ENCODE peak calls at places on chromosomes 7 and 10, in nine cellular contexts. One of them, this sample, is unnamed.

GRCh38 chr7:69185170-69185569 is 413.1 kb upstream of the AUTS2 start:
- DNase-seq in NCI-H774: no peak
- DNase-seq in amygdala: no peak
- DNase-seq in A549: no peak
- DNase-seq in GDM1: no peak
- DNase-seq in GM19239: no peak
- DNase-seq in stimulated activated CD4-positive, alpha-beta T cell treated with anti-CD3 and anti-CD28 coated beads, Interleukin-1b, Interleukin-23, amount 100 ng/mL, for 4 hours: no peak
- DNase-seq in SK-N-SH: no peak
- DNase-seq in GM10248: no peak
- DNase-seq in this sample: no peak

GRCh38 chr10:78953124-78954008 is 115.4 kb upstream of the ZMIZ1 start:
- DNase-seq in NCI-H774: no peak
- DNase-seq in amygdala: no peak
- DNase-seq in A549: no peak
- DNase-seq in GDM1: peak
- DNase-seq in GM19239: peak
- DNase-seq in stimulated activated CD4-positive, alpha-beta T cell treated with anti-CD3 and anti-CD28 coated beads, Interleukin-1b, Interleukin-23, amount 100 ng/mL, for 4 hours: no peak
- DNase-seq in SK-N-SH: no peak
- DNase-seq in GM10248: peak
- DNase-seq in this sample: no peak

GRCh38 chr10:114239117-114239993 is at the start of gene VWA2:
- DNase-seq in NCI-H774: peak
- DNase-seq in amygdala: no peak
- DNase-seq in A549: peak
- DNase-seq in GDM1: no peak
- DNase-seq in GM19239: no peak
- DNase-seq in stimulated activated CD4-positive, alpha-beta T cell treated with anti-CD3 and anti-CD28 coated beads, Interleukin-1b, Interleukin-23, amount 100 ng/mL, for 4 hours: peak
- DNase-seq in SK-N-SH: no peak
- DNase-seq in GM10248: peak
- DNase-seq in this sample: peak

GRCh38 chr7:9711259-9711658 is 1262.4 kb upstream of the PHF14 start:
- DNase-seq in NCI-H774: no peak
- DNase-seq in amygdala: no peak
- DNase-seq in A549: no peak
- DNase-seq in GDM1: no peak
- DNase-seq in GM19239: no peak
- DNase-seq in stimulated activated CD4-positive, alpha-beta T cell treated with anti-CD3 and anti-CD28 coated beads, Interleukin-1b, Interleukin-23, amount 100 ng/mL, for 4 hours: no peak
- DNase-seq in SK-N-SH: no peak
- DNase-seq in GM10248: no peak
- DNase-seq in this sample: no peak

GRCh38 chr7:26508481-26508880 is 216.8 kb downstream of the SNX10 start:
- DNase-seq in NCI-H774: peak
- DNase-seq in amygdala: no peak
- DNase-seq in A549: no peak
- DNase-seq in GDM1: no peak
- DNase-seq in GM19239: no peak
- DNase-seq in stimulated activated CD4-positive, alpha-beta T cell treated with anti-CD3 and anti-CD28 coated beads, Interleukin-1b, Interleukin-23, amount 100 ng/mL, for 4 hours: no peak
- DNase-seq in SK-N-SH: no peak
- DNase-seq in GM10248: no peak
- DNase-seq in this sample: no peak

GRCh38 chr10:127117125-127117524 is 79.3 kb downstream of the INSYN2A start:
- DNase-seq in NCI-H774: no peak
- DNase-seq in amygdala: peak
- DNase-seq in A549: peak
- DNase-seq in GDM1: no peak
- DNase-seq in GM19239: no peak
- DNase-seq in stimulated activated CD4-positive, alpha-beta T cell treated with anti-CD3 and anti-CD28 coated beads, Interleukin-1b, Interleukin-23, amount 100 ng/mL, for 4 hours: no peak
- DNase-seq in SK-N-SH: no peak
- DNase-seq in GM10248: no peak
- DNase-seq in this sample: no peak

GRCh38 chr7:115600196-115600595 is 430.4 kb downstream of the TFEC start:
- DNase-seq in NCI-H774: no peak
- DNase-seq in amygdala: no peak
- DNase-seq in A549: no peak
- DNase-seq in GDM1: no peak
- DNase-seq in GM19239: no peak
- DNase-seq in stimulated activated CD4-positive, alpha-beta T cell treated with anti-CD3 and anti-CD28 coated beads, Interleukin-1b, Interleukin-23, amount 100 ng/mL, for 4 hours: no peak
- DNase-seq in SK-N-SH: no peak
- DNase-seq in GM10248: no peak
- DNase-seq in this sample: no peak

GRCh38 chr7:90655566-90655965 is 59.4 kb downstream of the CDK14 start:
- DNase-seq in NCI-H774: no peak
- DNase-seq in amygdala: no peak
- DNase-seq in A549: no peak
- DNase-seq in GDM1: no peak
- DNase-seq in GM19239: no peak
- DNase-seq in stimulated activated CD4-positive, alpha-beta T cell treated with anti-CD3 and anti-CD28 coated beads, Interleukin-1b, Interleukin-23, amount 100 ng/mL, for 4 hours: no peak
- DNase-seq in SK-N-SH: no peak
- DNase-seq in GM10248: no peak
- DNase-seq in this sample: peak

GRCh38 chr7:90629306-90629918 is 33.3 kb downstream of the CDK14 start:
- DNase-seq in NCI-H774: no peak
- DNase-seq in amygdala: no peak
- DNase-seq in A549: peak
- DNase-seq in GDM1: peak
- DNase-seq in GM19239: peak
- DNase-seq in stimulated activated CD4-positive, alpha-beta T cell treated with anti-CD3 and anti-CD28 coated beads, Interleukin-1b, Interleukin-23, amount 100 ng/mL, for 4 hours: no peak
- DNase-seq in SK-N-SH: peak
- DNase-seq in GM10248: peak
- DNase-seq in this sample: peak

GRCh38 chr10:75266945-75267344 is 31.2 kb upstream of the COMTD1 start:
- DNase-seq in NCI-H774: no peak
- DNase-seq in amygdala: no peak
- DNase-seq in A549: no peak
- DNase-seq in GDM1: no peak
- DNase-seq in GM19239: no peak
- DNase-seq in stimulated activated CD4-positive, alpha-beta T cell treated with anti-CD3 and anti-CD28 coated beads, Interleukin-1b, Interleukin-23, amount 100 ng/mL, for 4 hours: no peak
- DNase-seq in SK-N-SH: no peak
- DNase-seq in GM10248: no peak
- DNase-seq in this sample: no peak

GRCh38 chr7:142298009-142298408 is 40.2 kb upstream of the PRSS58 start:
- DNase-seq in NCI-H774: no peak
- DNase-seq in amygdala: no peak
- DNase-seq in A549: peak
- DNase-seq in GDM1: no peak
- DNase-seq in GM19239: no peak
- DNase-seq in stimulated activated CD4-positive, alpha-beta T cell treated with anti-CD3 and anti-CD28 coated beads, Interleukin-1b, Interleukin-23, amount 100 ng/mL, for 4 hours: no peak
- DNase-seq in SK-N-SH: peak
- DNase-seq in GM10248: no peak
- DNase-seq in this sample: no peak

GRCh38 chr10:3909339-3909738 is 124.3 kb upstream of the KLF6 start:
- DNase-seq in NCI-H774: no peak
- DNase-seq in amygdala: no peak
- DNase-seq in A549: no peak
- DNase-seq in GDM1: no peak
- DNase-seq in GM19239: no peak
- DNase-seq in stimulated activated CD4-positive, alpha-beta T cell treated with anti-CD3 and anti-CD28 coated beads, Interleukin-1b, Interleukin-23, amount 100 ng/mL, for 4 hours: no peak
- DNase-seq in SK-N-SH: no peak
- DNase-seq in GM10248: no peak
- DNase-seq in this sample: no peak

GRCh38 chr10:22912763-22913389 is 15.0 kb upstream of the ARMC3 start:
- DNase-seq in NCI-H774: no peak
- DNase-seq in amygdala: no peak
- DNase-seq in A549: no peak
- DNase-seq in GDM1: no peak
- DNase-seq in GM19239: no peak
- DNase-seq in stimulated activated CD4-positive, alpha-beta T cell treated with anti-CD3 and anti-CD28 coated beads, Interleukin-1b, Interleukin-23, amount 100 ng/mL, for 4 hours: no peak
- DNase-seq in SK-N-SH: peak
- DNase-seq in GM10248: no peak
- DNase-seq in this sample: no peak

GRCh38 chr10:17005621-17006566 is 123.7 kb downstream of the CUBN start:
- DNase-seq in NCI-H774: no peak
- DNase-seq in amygdala: no peak
- DNase-seq in A549: no peak
- DNase-seq in GDM1: no peak
- DNase-seq in GM19239: no peak
- DNase-seq in stimulated activated CD4-positive, alpha-beta T cell treated with anti-CD3 and anti-CD28 coated beads, Interleukin-1b, Interleukin-23, amount 100 ng/mL, for 4 hours: no peak
- DNase-seq in SK-N-SH: no peak
- DNase-seq in GM10248: no peak
- DNase-seq in this sample: no peak

GRCh38 chr7:41745451-41745850 is 42.6 kb upstream of the INHBA start:
- DNase-seq in NCI-H774: no peak
- DNase-seq in amygdala: no peak
- DNase-seq in A549: no peak
- DNase-seq in GDM1: no peak
- DNase-seq in GM19239: no peak
- DNase-seq in stimulated activated CD4-positive, alpha-beta T cell treated with anti-CD3 and anti-CD28 coated beads, Interleukin-1b, Interleukin-23, amount 100 ng/mL, for 4 hours: no peak
- DNase-seq in SK-N-SH: no peak
- DNase-seq in GM10248: no peak
- DNase-seq in this sample: no peak

GRCh38 chr7:29879609-29880008 is 73.3 kb downstream of the WIPF3 start:
- DNase-seq in NCI-H774: no peak
- DNase-seq in amygdala: no peak
- DNase-seq in A549: no peak
- DNase-seq in GDM1: no peak
- DNase-seq in GM19239: no peak
- DNase-seq in stimulated activated CD4-positive, alpha-beta T cell treated with anti-CD3 and anti-CD28 coated beads, Interleukin-1b, Interleukin-23, amount 100 ng/mL, for 4 hours: no peak
- DNase-seq in SK-N-SH: no peak
- DNase-seq in GM10248: no peak
- DNase-seq in this sample: no peak

GRCh38 chr7:51141451-51141971 is 175.1 kb downstream of the COBL start:
- DNase-seq in NCI-H774: no peak
- DNase-seq in amygdala: no peak
- DNase-seq in A549: peak
- DNase-seq in GDM1: no peak
- DNase-seq in GM19239: no peak
- DNase-seq in stimulated activated CD4-positive, alpha-beta T cell treated with anti-CD3 and anti-CD28 coated beads, Interleukin-1b, Interleukin-23, amount 100 ng/mL, for 4 hours: no peak
- DNase-seq in SK-N-SH: no peak
- DNase-seq in GM10248: no peak
- DNase-seq in this sample: no peak

GRCh38 chr10:11215468-11215867 is 197.8 kb downstream of the CELF2 start:
- DNase-seq in NCI-H774: no peak
- DNase-seq in amygdala: no peak
- DNase-seq in A549: no peak
- DNase-seq in GDM1: no peak
- DNase-seq in GM19239: no peak
- DNase-seq in stimulated activated CD4-positive, alpha-beta T cell treated with anti-CD3 and anti-CD28 coated beads, Interleukin-1b, Interleukin-23, amount 100 ng/mL, for 4 hours: no peak
- DNase-seq in SK-N-SH: no peak
- DNase-seq in GM10248: no peak
- DNase-seq in this sample: no peak